ENCODE peak calls at places on chromosomes 3 and 15, in nine cellular contexts. E is caudate nucleus, O is NCI-H345, P is GM12864, L is LHCN-M2, I is T-helper 9 cell, J is NCI-H1694 treated with DMSO at 0.1 percent for 48 hours, F is hippocampal formation, Q is NB4. H is an unnamed sample.

GRCh38 chr15:66673410-66674322 is 28.4 kb upstream of the SMAD6 start:
- DNase-seq in E (no peak), O (no peak), P (no peak), L (no peak), I (peak), J (peak), F (no peak), Q (peak), H (no peak)

GRCh38 chr15:75036269-75036668 is 12.9 kb downstream of the PPCDC start:
- DNase-seq in E (no peak), O (no peak), P (no peak), L (peak), I (no peak), J (no peak), F (no peak), Q (peak), H (no peak)

GRCh38 chr3:141388823-141389617 is 20.7 kb downstream of the ZBTB38 start:
- DNase-seq in E (no peak), O (no peak), P (no peak), L (no peak), I (no peak), J (peak), F (no peak), Q (no peak), H (no peak)

GRCh38 chr3:34106879-34107278 is 308.4 kb downstream of the PDCD6IP start:
- DNase-seq in E (no peak), O (peak), P (peak), L (peak), I (no peak), J (no peak), F (no peak), Q (peak), H (peak)

GRCh38 chr3:79040701-79041100 is 727.1 kb downstream of the ROBO1 start:
- DNase-seq in E (no peak), O (no peak), P (no peak), L (peak), I (no peak), J (no peak), F (no peak), Q (no peak), H (no peak)

GRCh38 chr15:57172925-57173324 is 203.4 kb upstream of the CGNL1 start:
- DNase-seq in E (no peak), O (no peak), P (no peak), L (peak), I (no peak), J (no peak), F (no peak), Q (no peak), H (no peak)

GRCh38 chr3:5645311-5646029 is 458.0 kb downstream of the EDEM1 start:
- DNase-seq in E (no peak), O (no peak), P (no peak), L (no peak), I (no peak), J (no peak), F (no peak), Q (no peak), H (no peak)

GRCh38 chr15:48190932-48191573 is 412 bp upstream of the CTXN2 start:
- DNase-seq in E (no peak), O (no peak), P (no peak), L (peak), I (peak), J (no peak), F (peak), Q (peak), H (peak)

GRCh38 chr15:66746231-66746605 is 44.2 kb downstream of the SMAD6 start:
- DNase-seq in E (no peak), O (no peak), P (no peak), L (no peak), I (no peak), J (no peak), F (no peak), Q (peak), H (peak)

GRCh38 chr3:160587105-160587504 is 21.7 kb upstream of the KPNA4 start:
- DNase-seq in E (no peak), O (no peak), P (no peak), L (no peak), I (no peak), J (no peak), F (no peak), Q (no peak), H (no peak)

GRCh38 chr15:78637776-78638435 is 3.1 kb downstream of the CHRNB4 start:
- DNase-seq in E (no peak), O (no peak), P (no peak), L (no peak), I (no peak), J (peak), F (no peak), Q (no peak), H (no peak)

H was measured in KBM-7.